ENCODE peak calls at places on chromosomes 7 and 10, in six cellular contexts. One of them, this sample, is unnamed.
A peak's percentile ranks its signal among the peaks of the same experiment; 100 is the strongest.

GRCh38 chr10:117539271-117539876 is 3.2 kb upstream of the EMX2 start:
- DNase-seq in SK-N-MC: no peak
- DNase-seq in transverse colon: no peak
- DNase-seq in suprapubic skin: no peak
- DNase-seq in H1: no peak
- DNase-seq in breast epithelium: no peak
- DNase-seq in this sample: no peak

GRCh38 chr10:122264442-122264841 is 6.7 kb upstream of the BTBD16 start:
- DNase-seq in SK-N-MC: no peak
- DNase-seq in transverse colon: no peak
- DNase-seq in suprapubic skin: no peak
- DNase-seq in H1: no peak
- DNase-seq in breast epithelium: no peak
- DNase-seq in this sample: no peak

GRCh38 chr10:26507441-26507840 is 69.3 kb downstream of the APBB1IP start:
- DNase-seq in SK-N-MC: no peak
- DNase-seq in transverse colon: no peak
- DNase-seq in suprapubic skin: no peak
- DNase-seq in H1: no peak
- DNase-seq in breast epithelium: no peak
- DNase-seq in this sample: no peak

GRCh38 chr10:97154789-97155188 is 31.0 kb downstream of the SLIT1 start:
- DNase-seq in SK-N-MC: no peak
- DNase-seq in transverse colon: no peak
- DNase-seq in suprapubic skin: no peak
- DNase-seq in H1: no peak
- DNase-seq in breast epithelium: no peak
- DNase-seq in this sample: no peak

GRCh38 chr10:33183658-33184057 is 150.8 kb downstream of the NRP1 start:
- DNase-seq in SK-N-MC: no peak
- DNase-seq in transverse colon: no peak
- DNase-seq in suprapubic skin: no peak
- DNase-seq in H1: no peak
- DNase-seq in breast epithelium: no peak
- DNase-seq in this sample: no peak

GRCh38 chr10:93452143-93452542 is 30.0 kb downstream of the MYOF start:
- DNase-seq in SK-N-MC: no peak
- DNase-seq in transverse colon: no peak
- DNase-seq in suprapubic skin: no peak
- DNase-seq in H1: no peak
- DNase-seq in breast epithelium: no peak
- DNase-seq in this sample: no peak

GRCh38 chr10:6581750-6582697 is 1.9 kb upstream of the PRKCQ start:
- DNase-seq in SK-N-MC: no peak
- DNase-seq in transverse colon: no peak
- DNase-seq in suprapubic skin: no peak
- DNase-seq in H1: no peak
- DNase-seq in breast epithelium: no peak
- DNase-seq in this sample: no peak

GRCh38 chr7:139827042-139827441 is 2.0 kb upstream of the TBXAS1 start:
- DNase-seq in SK-N-MC: no peak
- DNase-seq in transverse colon: no peak
- DNase-seq in suprapubic skin: no peak
- DNase-seq in H1: no peak
- DNase-seq in breast epithelium: no peak
- DNase-seq in this sample: no peak

GRCh38 chr10:22505923-22506685 is 160.8 kb downstream of the SPAG6 start:
- DNase-seq in SK-N-MC: peak; percentile 1
- DNase-seq in transverse colon: peak; percentile 65
- DNase-seq in suprapubic skin: no peak
- DNase-seq in H1: no peak
- DNase-seq in breast epithelium: no peak
- DNase-seq in this sample: no peak

GRCh38 chr7:29255839-29256782 is 61.5 kb downstream of the CHN2 start:
- DNase-seq in SK-N-MC: no peak
- DNase-seq in transverse colon: no peak
- DNase-seq in suprapubic skin: no peak
- DNase-seq in H1: no peak
- DNase-seq in breast epithelium: no peak
- DNase-seq in this sample: peak; percentile 74

GRCh38 chr7:136533732-136534131 is 334.7 kb upstream of the CHRM2 start:
- DNase-seq in SK-N-MC: no peak
- DNase-seq in transverse colon: no peak
- DNase-seq in suprapubic skin: no peak
- DNase-seq in H1: no peak
- DNase-seq in breast epithelium: no peak
- DNase-seq in this sample: no peak

GRCh38 chr7:90738249-90738648 is 142.1 kb downstream of the CDK14 start:
- DNase-seq in SK-N-MC: no peak
- DNase-seq in transverse colon: no peak
- DNase-seq in suprapubic skin: no peak
- DNase-seq in H1: no peak
- DNase-seq in breast epithelium: no peak
- DNase-seq in this sample: no peak

DNA sequence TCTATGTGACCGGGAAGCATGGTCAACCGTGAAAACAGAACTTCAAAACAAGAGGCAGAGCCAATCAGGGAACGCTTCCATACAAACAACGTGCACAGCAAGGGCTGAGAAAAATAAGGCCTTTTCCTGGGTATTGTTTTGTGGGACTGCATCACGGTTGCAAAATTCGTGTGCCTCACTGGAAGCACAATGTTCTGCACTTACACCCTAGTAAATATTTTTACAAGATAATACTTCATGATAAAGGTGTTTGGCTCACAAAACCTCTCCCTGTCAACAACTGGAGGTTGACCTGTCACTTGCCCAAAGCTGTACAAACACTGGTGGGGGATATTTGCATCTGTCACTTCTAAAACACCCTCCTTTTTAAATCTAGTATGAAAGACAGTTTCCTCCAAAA is 37.0 kb downstream of the KLF6 start:
- DNase-seq in SK-N-MC: no peak
- DNase-seq in transverse colon: no peak
- DNase-seq in suprapubic skin: no peak
- DNase-seq in H1: no peak
- DNase-seq in breast epithelium: no peak
- DNase-seq in this sample: peak; percentile 90
- H3K27ac ChIP-seq in SK-N-MC: no peak overlapping the region
- H3K27ac ChIP-seq in transverse colon: no peak overlapping the region
- H3K27ac ChIP-seq in suprapubic skin: peak overlapping the region; percentile 59
- H3K27ac ChIP-seq in H1: no peak overlapping the region
- H3K27ac ChIP-seq in breast epithelium: peak overlapping the region; percentile 75
- H3K27ac ChIP-seq in this sample: peak overlapping the region; percentile 95

DNA sequence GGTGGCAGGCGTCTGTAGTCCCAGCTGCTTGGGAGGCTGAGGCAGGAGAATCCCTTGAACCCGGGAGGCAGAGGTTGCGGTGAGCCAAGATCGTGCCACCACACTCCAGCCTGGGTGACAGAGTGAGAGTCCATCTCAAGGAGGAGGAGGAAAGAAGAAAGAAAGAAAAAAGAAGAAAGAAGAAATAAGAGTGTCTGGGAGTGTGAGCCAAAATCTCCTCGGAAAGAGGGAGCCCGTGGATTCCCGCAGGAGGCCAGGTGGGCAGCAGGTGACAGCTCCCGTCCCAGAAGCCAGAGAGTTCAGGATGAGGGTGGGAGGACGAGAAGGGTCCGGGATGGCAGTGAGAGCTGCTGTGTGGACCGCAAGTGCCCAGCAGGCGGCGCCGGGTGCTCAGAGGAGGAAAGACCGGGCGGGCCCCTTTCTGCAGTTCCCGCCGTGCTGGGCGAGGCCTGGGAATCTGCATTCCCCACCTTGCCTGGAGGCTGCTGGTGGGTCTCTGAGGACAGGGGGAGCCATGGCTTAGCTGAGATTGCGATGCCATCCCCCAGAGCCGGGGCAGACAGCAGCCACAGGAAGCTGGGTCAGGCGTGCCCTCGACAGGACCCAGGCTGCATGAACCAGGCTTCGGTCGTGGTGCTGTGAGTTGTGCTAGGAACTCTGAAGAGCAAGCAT is 17.1 kb upstream of the AMZ1 start:
- DNase-seq in SK-N-MC: no peak
- DNase-seq in transverse colon: peak; percentile 66
- DNase-seq in suprapubic skin: no peak
- DNase-seq in H1: no peak
- DNase-seq in breast epithelium: no peak
- DNase-seq in this sample: no peak
- TF ChIP-seq POLR2AphosphoS5 in SK-N-MC: no peak
- TF ChIP-seq POLR2AphosphoS5 in transverse colon: no peak
- TF ChIP-seq POLR2AphosphoS5 in suprapubic skin: no peak
- TF ChIP-seq POLR2AphosphoS5 in H1: no peak
- TF ChIP-seq POLR2AphosphoS5 in breast epithelium: no peak
- TF ChIP-seq POLR2AphosphoS5 in this sample: no peak

DNA sequence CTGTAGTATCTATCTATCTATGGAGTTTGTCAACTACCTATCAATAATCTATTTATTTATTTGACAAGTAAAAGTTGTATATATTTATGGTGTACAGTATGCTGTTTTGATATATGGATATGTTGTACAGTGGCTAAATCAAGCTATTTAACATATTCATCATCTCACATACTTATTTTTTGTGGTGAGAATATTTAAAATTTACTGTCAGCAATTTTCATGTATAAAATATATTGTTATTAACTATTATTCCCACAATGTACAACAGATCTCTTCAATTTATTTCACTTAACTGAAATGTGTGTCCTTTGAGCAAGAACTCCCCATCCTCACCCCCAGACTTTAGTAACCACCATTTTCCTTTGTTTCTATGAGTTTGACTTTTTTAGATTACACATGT is 14.5 kb downstream of the AGR3 start:
- DNase-seq in SK-N-MC: no peak
- DNase-seq in transverse colon: no peak
- DNase-seq in suprapubic skin: no peak
- DNase-seq in H1: no peak
- DNase-seq in breast epithelium: no peak
- DNase-seq in this sample: no peak
- H3K27ac ChIP-seq in SK-N-MC: no peak overlapping the region
- H3K27ac ChIP-seq in transverse colon: no peak overlapping the region
- H3K27ac ChIP-seq in suprapubic skin: no peak overlapping the region
- H3K27ac ChIP-seq in H1: no peak overlapping the region
- H3K27ac ChIP-seq in breast epithelium: no peak overlapping the region
- H3K27ac ChIP-seq in this sample: no peak overlapping the region

GRCh38 chr7:82335927-82336326 is 107.7 kb downstream of the CACNA2D1 start:
- DNase-seq in SK-N-MC: peak; percentile 35
- DNase-seq in transverse colon: no peak
- DNase-seq in suprapubic skin: no peak
- DNase-seq in H1: no peak
- DNase-seq in breast epithelium: no peak
- DNase-seq in this sample: no peak
- TF ChIP-seq POLR2AphosphoS5 in SK-N-MC: no peak
- TF ChIP-seq POLR2AphosphoS5 in transverse colon: no peak
- TF ChIP-seq POLR2AphosphoS5 in suprapubic skin: no peak
- TF ChIP-seq POLR2AphosphoS5 in H1: no peak
- TF ChIP-seq POLR2AphosphoS5 in breast epithelium: no peak
- TF ChIP-seq POLR2AphosphoS5 in this sample: no peak

GRCh38 chr10:70233939-70234300 is 691 bp upstream of the PPA1 start:
- DNase-seq in SK-N-MC: no peak
- DNase-seq in transverse colon: no peak
- DNase-seq in suprapubic skin: no peak
- DNase-seq in H1: no peak
- DNase-seq in breast epithelium: no peak
- DNase-seq in this sample: peak; percentile 37
- H3K27ac ChIP-seq in SK-N-MC: peak overlapping the region; percentile 64
- H3K27ac ChIP-seq in transverse colon: peak overlapping the region; percentile 85
- H3K27ac ChIP-seq in suprapubic skin: peak overlapping the region; percentile 85
- H3K27ac ChIP-seq in H1: no peak overlapping the region
- H3K27ac ChIP-seq in breast epithelium: peak overlapping the region; percentile 75
- H3K27ac ChIP-seq in this sample: peak overlapping the region; percentile 84

GRCh38 chr10:88886557-88886956 is 6.5 kb downstream of the STAMBPL1 start:
- DNase-seq in SK-N-MC: no peak
- DNase-seq in transverse colon: no peak
- DNase-seq in suprapubic skin: no peak
- DNase-seq in H1: no peak
- DNase-seq in breast epithelium: no peak
- DNase-seq in this sample: no peak

GRCh38 chr10:88881335-88881734 is 1.3 kb downstream of the STAMBPL1 start:
- DNase-seq in SK-N-MC: no peak
- DNase-seq in transverse colon: no peak
- DNase-seq in suprapubic skin: no peak
- DNase-seq in H1: no peak
- DNase-seq in breast epithelium: no peak
- DNase-seq in this sample: no peak

GRCh38 chr10:88881922-88882645 is 2.0 kb downstream of the STAMBPL1 start:
- DNase-seq in SK-N-MC: no peak
- DNase-seq in transverse colon: no peak
- DNase-seq in suprapubic skin: no peak
- DNase-seq in H1: no peak
- DNase-seq in breast epithelium: no peak
- DNase-seq in this sample: no peak

GRCh38 chr10:88880287-88881094 is 446 bp downstream of the STAMBPL1 start:
- DNase-seq in SK-N-MC: no peak
- DNase-seq in transverse colon: peak; percentile 85
- DNase-seq in suprapubic skin: peak; percentile 86
- DNase-seq in H1: peak; percentile 49
- DNase-seq in breast epithelium: peak; percentile 66
- DNase-seq in this sample: peak; percentile 95

DNA sequence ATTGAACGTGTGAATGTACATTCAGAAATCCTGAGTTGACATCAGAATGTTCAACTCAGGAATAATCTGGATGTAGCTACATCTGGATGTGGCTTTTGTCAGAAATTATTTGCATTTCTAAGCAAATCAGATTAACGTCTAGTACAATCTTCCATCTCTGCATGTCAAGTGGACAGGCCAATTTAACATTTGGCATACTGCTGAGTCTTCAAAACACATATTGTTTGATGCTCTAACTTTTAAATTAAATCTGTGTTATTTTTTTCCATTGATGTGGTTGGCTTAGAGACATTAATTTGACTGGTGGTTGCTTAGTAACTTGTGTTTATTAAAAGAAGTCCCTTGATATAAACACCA is 3.4 kb downstream of the STAMBPL1 start:
- DNase-seq in SK-N-MC: no peak
- DNase-seq in transverse colon: no peak
- DNase-seq in suprapubic skin: no peak
- DNase-seq in H1: no peak
- DNase-seq in breast epithelium: no peak
- DNase-seq in this sample: no peak
- TF ChIP-seq POLR2AphosphoS5 in SK-N-MC: no peak
- TF ChIP-seq POLR2AphosphoS5 in transverse colon: no peak
- TF ChIP-seq POLR2AphosphoS5 in suprapubic skin: no peak
- TF ChIP-seq POLR2AphosphoS5 in H1: no peak
- TF ChIP-seq POLR2AphosphoS5 in breast epithelium: no peak
- TF ChIP-seq POLR2AphosphoS5 in this sample: no peak

This sample was measured in esophagus muscularis mucosa.